ENCODE peak calls at places on chromosomes 11 and 22, in seven cellular contexts. F is PC-3, C is lower lobe of right lung, B is ovary, G is keratinocyte, O is thoracic aorta, N is tibial artery. U is an unnamed sample.

GRCh38 chr11:103659138-103659734 is 377.2 kb upstream of the DDI1 start:
- DNase-seq in F (peak; percentile 41), C (no peak), B (no peak), G (no peak), O (no peak), N (no peak), U (no peak)

GRCh38 chr11:78220218-78221157 is 31.8 kb downstream of the USP35 start:
- DNase-seq in F (no peak), C (no peak), B (no peak), G (no peak), O (no peak), N (peak; percentile 47), U (no peak)

GRCh38 chr11:70788247-70789022 is 390.1 kb downstream of the CTTN start:
- DNase-seq in F (peak; percentile 95), C (no peak), B (no peak), G (no peak), O (no peak), N (no peak), U (peak; percentile 76)

GRCh38 chr11:61610905-61611304 is 30.0 kb upstream of the SYT7 start:
- DNase-seq in F (no peak), C (no peak), B (no peak), G (no peak), O (no peak), N (no peak), U (no peak)

GRCh38 chr11:68822546-68822945 is 19.2 kb downstream of the CPT1A start:
- DNase-seq in F (no peak), C (no peak), B (no peak), G (no peak), O (no peak), N (no peak), U (no peak)

GRCh38 chr22:24474221-24474620 is 20.9 kb upstream of the UPB1 start:
- DNase-seq in F (peak; percentile 84), C (no peak), B (no peak), G (no peak), O (no peak), N (no peak), U (peak; percentile 23)

GRCh38 chr11:8658210-8658968 is 24.1 kb downstream of the TRIM66 start:
- DNase-seq in F (no peak), C (no peak), B (no peak), G (no peak), O (no peak), N (no peak), U (no peak)

GRCh38 chr22:39242809-39243442 is 1.9 kb downstream of the PDGFB start:
- DNase-seq in F (peak; percentile 73), C (no peak), B (no peak), G (no peak), O (no peak), N (no peak), U (no peak)

GRCh38 chr11:76444384-76445121 is at the start of gene EMSY:
- DNase-seq in F (peak; percentile 99), C (peak; percentile 97), B (peak; percentile 94), G (peak; percentile 97), O (peak; percentile 95), N (peak; percentile 99), U (peak; percentile 98)

GRCh38 chr11:81989093-81989492 is 744.6 kb downstream of the FAM181B start:
- DNase-seq in F (peak; percentile 7), C (no peak), B (no peak), G (no peak), O (no peak), N (no peak), U (no peak)

GRCh38 chr11:117528061-117528780 is 200.6 kb downstream of the CEP164 start:
- DNase-seq in F (no peak), C (no peak), B (no peak), G (no peak), O (no peak), N (no peak), U (no peak)

GRCh38 chr22:24181088-24181995 is at the start of gene SUSD2:
- DNase-seq in F (no peak), C (peak; percentile 75), B (no peak), G (no peak), O (no peak), N (no peak), U (no peak)

GRCh38 chr11:103228807-103229206 is 119.6 kb downstream of the DYNC2H1 start:
- DNase-seq in F (no peak), C (no peak), B (no peak), G (no peak), O (no peak), N (no peak), U (no peak)

GRCh38 chr11:7527029-7527428 is 13.2 kb downstream of the PPFIBP2 start:
- DNase-seq in F (no peak), C (no peak), B (no peak), G (no peak), O (no peak), N (no peak), U (no peak)

GRCh38 chr22:41445171-41446056 is 1.2 kb downstream of the TOB2 start:
- DNase-seq in F (peak; percentile 43), C (peak; percentile 50), B (peak; percentile 47), G (no peak), O (no peak), N (no peak), U (peak; percentile 69)

GRCh38 chr11:4454031-4454430 is 4.9 kb downstream of the OR52K2 start:
- DNase-seq in F (no peak), C (no peak), B (no peak), G (no peak), O (no peak), N (no peak), U (no peak)

GRCh38 chr22:33325232-33326004 is 267.2 kb upstream of the SYN3 start:
- DNase-seq in F (no peak), C (no peak), B (no peak), G (no peak), O (no peak), N (no peak), U (no peak)

GRCh38 chr11:111137846-111138245 is 107.7 kb upstream of the POU2AF2 start:
- DNase-seq in F (no peak), C (no peak), B (no peak), G (no peak), O (no peak), N (no peak), U (no peak)

GRCh38 chr11:62266558-62266957 is 3.4 kb upstream of the SCGB2A2 start:
- DNase-seq in F (peak; percentile 88), C (no peak), B (no peak), G (no peak), O (no peak), N (no peak), U (no peak)

GRCh38 chr11:67648140-67648795 is 2.3 kb downstream of the ACY3 start:
- DNase-seq in F (no peak), C (no peak), B (no peak), G (no peak), O (no peak), N (no peak), U (no peak)

GRCh38 chr11:73452726-73453125 is 76.5 kb downstream of the RELT start:
- DNase-seq in F (no peak), C (no peak), B (no peak), G (no peak), O (no peak), N (no peak), U (no peak)

GRCh38 chr11:65432686-65433582 is 10.3 kb downstream of the NEAT1 start:
- DNase-seq in F (peak; percentile 62), C (no peak), B (no peak), G (no peak), O (no peak), N (no peak), U (no peak)

GRCh38 chr11:43504316-43504950 is 145.7 kb downstream of the TTC17 start:
- DNase-seq in F (peak; percentile 53), C (no peak), B (peak; percentile 44), G (no peak), O (no peak), N (no peak), U (peak; percentile 48)

GRCh38 chr11:31442086-31442485 is 67.3 kb downstream of the IMMP1L start:
- DNase-seq in F (peak; percentile 7), C (no peak), B (no peak), G (no peak), O (no peak), N (no peak), U (no peak)

DNA sequence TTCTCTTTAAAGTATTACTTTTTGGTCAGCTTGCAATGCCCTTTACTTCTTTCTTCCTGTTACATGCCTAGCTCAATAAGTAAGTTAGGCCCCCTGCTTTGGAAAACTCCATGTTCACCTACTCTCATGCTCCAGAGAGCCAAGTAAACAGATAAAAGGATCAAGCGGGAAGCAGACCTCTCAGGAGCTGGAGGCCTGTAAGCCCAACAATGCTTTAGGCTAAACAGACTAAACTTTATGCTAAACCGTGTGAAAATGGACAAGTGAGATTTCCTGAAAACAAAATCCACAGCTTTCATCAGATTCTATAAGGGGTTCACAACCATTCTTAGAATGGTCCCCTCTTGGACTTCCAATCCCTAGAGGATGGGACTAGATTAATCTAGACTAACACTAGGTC is 40.2 kb downstream of the CELF1 start:
- DNase-seq in F (no peak), C (no peak), B (no peak), G (no peak), O (no peak), N (no peak), U (no peak)
- H3K4me1 ChIP-seq in F (peaks cover 25% of the 10 kb centered on the region), C (peaks cover 96% of the 10 kb centered on the region), B (peaks cover 13% of the 10 kb centered on the region), G (peaks cover 45% of the 10 kb centered on the region), O (peaks cover 87% of the 10 kb centered on the region), N (peaks cover 99% of the 10 kb centered on the region), U (peaks cover 41% of the 10 kb centered on the region)

GRCh38 chr11:36627471-36627870 is 29.4 kb upstream of the RAG2 start:
- DNase-seq in F (no peak), C (no peak), B (no peak), G (no peak), O (no peak), N (no peak), U (no peak)
- H3K4me1 ChIP-seq in F (no peaks in the 10 kb centered on the region), C (no peaks in the 10 kb centered on the region), B (no peaks in the 10 kb centered on the region), G (no peaks in the 10 kb centered on the region), O (no peaks in the 10 kb centered on the region), N (no peaks in the 10 kb centered on the region), U (no peaks in the 10 kb centered on the region)

DNA sequence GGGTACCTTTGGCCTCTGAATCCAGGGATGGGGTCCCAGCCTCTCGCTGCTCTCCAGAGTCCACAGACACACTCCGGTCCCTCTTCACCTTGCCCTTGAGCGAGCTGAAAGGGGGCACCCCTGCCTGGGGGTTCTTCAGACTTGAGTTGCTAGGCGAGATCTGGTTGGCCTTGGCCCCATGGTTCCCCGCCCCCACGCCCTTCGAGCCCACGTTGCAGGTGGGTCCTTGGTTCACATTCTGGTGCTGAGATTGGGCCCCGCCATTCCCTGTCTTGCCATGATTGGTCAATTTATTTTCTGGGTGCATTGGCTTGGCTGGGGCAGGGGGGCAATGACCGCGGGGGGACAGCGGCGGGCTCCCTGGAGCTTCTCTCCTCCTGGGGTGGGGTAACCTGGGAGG is 17.5 kb downstream of the BCL9L start:
- DNase-seq in F (no peak), C (peak; percentile 39), B (peak; percentile 18), G (no peak), O (no peak), N (no peak), U (peak; percentile 39)
- H3K4me1 ChIP-seq in F (peaks cover 52% of the 10 kb centered on the region), C (peaks cover 64% of the 10 kb centered on the region), B (peaks cover 24% of the 10 kb centered on the region), G (peaks cover 56% of the 10 kb centered on the region), O (peaks cover 80% of the 10 kb centered on the region), N (peaks cover 82% of the 10 kb centered on the region), U (peaks cover 46% of the 10 kb centered on the region)

DNA sequence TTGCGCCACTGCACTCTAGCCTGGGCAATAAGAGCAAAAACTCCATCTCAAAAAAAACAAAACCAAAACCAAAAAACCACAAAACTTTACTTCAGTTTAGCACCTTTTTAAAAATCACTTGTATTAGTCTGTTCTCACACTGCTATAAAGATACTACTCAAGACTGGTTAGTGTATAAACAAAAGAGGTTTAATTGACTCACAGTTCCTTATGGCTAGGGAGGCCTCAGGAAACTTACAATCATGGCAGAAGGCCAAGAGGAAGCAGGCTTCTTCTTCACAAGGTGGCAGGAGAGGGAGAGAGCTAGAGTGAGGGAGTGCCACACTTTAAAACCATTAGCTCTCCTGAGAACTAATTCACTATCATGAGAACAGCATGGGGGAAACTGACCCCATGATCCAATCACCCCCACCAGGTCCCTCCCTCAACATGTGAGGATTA is 261.3 kb downstream of the TMEM135 start:
- DNase-seq in F (peak; percentile 35), C (no peak), B (no peak), G (no peak), O (no peak), N (no peak), U (no peak)
- H3K4me1 ChIP-seq in F (peaks cover 5% of the 10 kb centered on the region), C (no peaks in the 10 kb centered on the region), B (peaks cover 2% of the 10 kb centered on the region), G (no peaks in the 10 kb centered on the region), O (peaks cover 7% of the 10 kb centered on the region), N (peaks cover 3% of the 10 kb centered on the region), U (peaks cover 19% of the 10 kb centered on the region)